ENCODE peak calls at places on chromosomes 11 and 22, in six cellular contexts. Q, L, H, A, T and W are unnamed samples.

GRCh38 chr11:27520226-27520625 is 13.7 kb upstream of the LIN7C start:
- DNase-seq in T (no peak), L (no peak), A (no peak), H (no peak), Q (no peak), W (no peak)

GRCh38 chr11:38593649-38594048 is 1995.6 kb upstream of the RAG2 start:
- DNase-seq in L (no peak), T (no peak), Q (no peak), A (no peak), H (no peak), W (no peak)

GRCh38 chr11:68146704-68147474 is 25.7 kb upstream of the CHKA start:
- DNase-seq in T (no peak), Q (peak; percentile 80), H (no peak), L (no peak), A (peak; percentile 97), W (no peak)

GRCh38 chr11:4658629-4659453 is 15.1 kb downstream of the OR51E1 start:
- DNase-seq in L (no peak), A (no peak), Q (peak; percentile 81), T (no peak), H (no peak), W (no peak)

GRCh38 chr22:34800265-34800664 is 265.7 kb upstream of the ISX start:
- DNase-seq in A (no peak), T (no peak), Q (no peak), L (no peak), H (no peak), W (no peak)

GRCh38 chr11:12429155-12429554 is 51.8 kb downstream of the PARVA start:
- DNase-seq in H (no peak), A (no peak), Q (no peak), T (no peak), L (no peak), W (no peak)

GRCh38 chr11:2538951-2539735 is 94.3 kb downstream of the KCNQ1 start:
- DNase-seq in T (no peak), H (no peak), L (no peak), A (no peak), Q (no peak), W (no peak)

GRCh38 chr11:116615211-116615865 is 157.4 kb downstream of the BUD13 start:
- DNase-seq in Q (no peak), H (no peak), T (no peak), A (no peak), L (no peak), W (no peak)

GRCh38 chr11:67646535-67647336 is 3.8 kb downstream of the ACY3 start:
- DNase-seq in Q (no peak), L (peak; percentile 49), T (peak; percentile 70), A (no peak), H (no peak), W (no peak)

GRCh38 chr11:126434950-126435335 is 79.5 kb downstream of the ST3GAL4 start:
- DNase-seq in T (no peak), L (no peak), Q (peak; percentile 41), A (no peak), H (no peak), W (no peak)

GRCh38 chr11:75508051-75508561 is 17.6 kb downstream of the GDPD5 start:
- DNase-seq in H (no peak), L (no peak), A (no peak), Q (no peak), T (peak; percentile 44), W (no peak)

GRCh38 chr22:39240841-39241631 is 3.7 kb downstream of the PDGFB start:
- DNase-seq in T (no peak), Q (peak; percentile 42), A (peak; percentile 91), L (no peak), H (peak; percentile 59), W (no peak)

DNA sequence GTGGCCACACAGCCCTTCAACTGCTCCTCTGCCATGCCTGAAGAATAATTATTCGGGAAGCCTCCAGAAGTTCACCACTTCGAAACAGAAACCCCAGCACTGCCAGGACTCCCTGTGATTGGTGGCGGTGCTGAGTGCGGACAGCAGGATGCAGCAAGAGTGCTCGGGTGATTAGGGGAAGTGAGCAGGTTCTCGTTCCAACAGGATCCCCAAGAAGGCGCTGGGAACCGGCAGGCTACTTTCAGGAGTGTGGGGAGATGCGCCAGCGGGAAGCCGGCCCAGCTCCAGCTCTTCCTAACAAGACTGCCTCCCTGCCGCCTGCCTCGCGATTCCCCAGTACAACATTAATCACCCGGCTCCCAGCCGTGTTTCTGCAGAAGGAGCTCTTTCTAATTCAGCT is 630.2 kb downstream of the BRD1 start:
- DNase-seq in Q (no peak), L (no peak), T (no peak), H (no peak), A (no peak), W (no peak)
- TF ChIP-seq TAF1 in Q (no peak), L (no peak), T (no peak), H (no peak), A (no peak), W (no peak)

GRCh38 chr22:30695351-30695762 is 683 bp downstream of the OSBP2 start:
- DNase-seq in Q (no peak), A (no peak), H (no peak), L (no peak), T (no peak), W (no peak)

GRCh38 chr22:30697975-30698374 is 3.3 kb downstream of the OSBP2 start:
- DNase-seq in H (no peak), A (no peak), L (no peak), T (no peak), Q (peak; percentile 68), W (no peak)

GRCh38 chr22:30694171-30694637 is 470 bp upstream of the OSBP2 start:
- DNase-seq in H (peak; percentile 82), A (no peak), L (peak; percentile 25), T (no peak), Q (no peak), W (no peak)

GRCh38 chr22:30695871-30696655 is 1.4 kb downstream of the OSBP2 start:
- DNase-seq in T (no peak), H (no peak), Q (no peak), A (no peak), L (no peak), W (no peak)

DNA sequence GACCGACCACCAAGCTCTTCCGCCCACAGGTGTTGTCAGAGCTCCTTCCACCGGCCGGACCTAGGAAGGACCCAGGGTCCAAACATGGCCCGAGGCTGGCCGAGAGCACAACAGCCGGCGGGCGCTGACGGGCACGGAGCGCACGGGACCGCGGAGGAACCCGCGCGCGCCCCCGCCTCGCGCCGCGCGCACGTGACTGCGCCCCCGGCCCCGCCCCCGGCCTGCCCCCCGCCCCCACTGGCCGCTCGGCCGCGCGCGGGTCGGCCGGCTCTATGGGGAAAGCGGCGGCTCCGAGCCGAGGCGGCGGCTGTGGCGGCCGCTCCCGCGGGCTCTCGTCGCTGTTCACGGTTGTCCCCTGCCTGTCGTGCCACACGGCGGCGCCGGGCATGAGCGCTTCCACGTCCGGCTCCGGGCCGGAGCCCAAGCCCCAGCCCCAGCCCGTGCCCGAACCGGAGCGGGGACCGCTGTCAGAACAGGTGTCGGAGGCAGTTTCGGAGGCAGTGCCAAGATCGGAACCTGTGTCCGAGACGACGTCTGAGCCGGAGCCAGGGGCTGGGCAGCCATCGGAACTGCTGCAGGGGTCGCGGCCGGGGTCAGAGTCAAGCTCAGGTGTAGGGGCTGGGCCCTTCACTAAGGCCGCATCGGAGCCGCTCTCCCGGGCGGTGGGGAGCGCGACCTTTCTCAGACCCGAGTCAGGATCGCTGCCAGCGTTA is at the start of gene OSBP2:
- DNase-seq in H (peak; percentile 79), T (no peak), L (peak; percentile 32), A (no peak), Q (no peak), W (no peak)
- TF ChIP-seq POLR2A in H (no peak), T (peak; percentile 62), L (no peak), A (no peak), Q (no peak), W (no peak)

GRCh38 chr11:30583505-30584280 is 2.5 kb downstream of the MPPED2 start:
- DNase-seq in H (peak; percentile 57), Q (no peak), L (no peak), A (no peak), T (no peak), W (no peak)

GRCh38 chr11:30581646-30582045 is 4.5 kb downstream of the MPPED2 start:
- DNase-seq in Q (no peak), L (no peak), H (no peak), T (no peak), A (no peak), W (no peak)

GRCh38 chr11:30585892-30586250 is 282 bp downstream of the MPPED2 start:
- DNase-seq in A (no peak), T (no peak), Q (no peak), H (no peak), L (no peak), W (peak; percentile 22)

GRCh38 chr11:30585067-30585891 is 874 bp downstream of the MPPED2 start:
- DNase-seq in L (peak; percentile 22), A (no peak), T (no peak), H (peak; percentile 75), Q (no peak), W (peak; percentile 25)

DNA sequence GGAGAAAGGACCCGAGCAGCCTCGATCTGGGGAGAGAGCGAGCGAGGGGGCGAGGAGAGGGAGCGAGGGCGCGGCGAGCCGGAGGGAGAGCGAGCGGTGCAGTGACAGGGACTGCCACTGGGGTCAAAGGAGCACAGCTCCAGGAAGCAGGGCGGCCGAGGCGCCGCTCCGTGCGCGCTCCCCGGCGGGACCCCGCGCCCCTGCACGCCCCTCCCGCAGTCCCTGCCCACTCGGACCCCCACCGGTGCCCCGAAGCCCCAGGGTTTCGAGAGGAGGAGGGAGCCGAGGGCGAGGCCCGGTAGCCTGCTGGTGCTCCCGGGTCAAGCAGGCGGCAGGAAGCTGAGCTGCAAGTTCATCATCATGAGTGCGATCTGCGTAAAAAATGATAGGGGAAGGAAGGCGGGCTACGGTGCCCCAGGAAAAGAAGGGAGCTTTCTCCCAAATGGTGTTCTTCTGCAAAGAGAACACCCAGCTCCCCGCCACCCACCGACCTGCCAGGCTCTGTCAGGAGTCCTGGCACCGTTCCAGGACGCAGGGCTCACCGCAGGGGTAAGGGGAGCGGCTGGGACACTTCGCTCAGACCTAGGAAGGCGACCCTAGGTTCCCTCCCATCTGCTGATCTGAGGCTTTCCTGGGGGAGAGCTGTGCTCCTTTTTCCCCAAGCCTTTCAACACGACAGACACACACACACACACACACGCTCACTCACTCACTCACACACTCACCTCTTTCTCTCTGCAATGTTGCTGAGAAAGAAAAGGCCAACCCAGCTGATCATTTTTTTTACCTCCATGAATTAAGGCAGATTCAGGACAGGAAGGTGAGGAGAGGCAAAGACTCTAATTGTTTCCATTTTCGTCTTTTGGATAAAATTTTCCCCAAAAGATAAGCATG is at the start of gene MPPED2:
- DNase-seq in L (peak; percentile 52), Q (peak; percentile 2), H (peak; percentile 88), T (no peak), A (no peak), W (peak; percentile 71)
- TF ChIP-seq TAF1 in L (no peak), Q (no peak), H (peak; percentile 42), T (no peak), A (no peak), W (no peak)

DNA sequence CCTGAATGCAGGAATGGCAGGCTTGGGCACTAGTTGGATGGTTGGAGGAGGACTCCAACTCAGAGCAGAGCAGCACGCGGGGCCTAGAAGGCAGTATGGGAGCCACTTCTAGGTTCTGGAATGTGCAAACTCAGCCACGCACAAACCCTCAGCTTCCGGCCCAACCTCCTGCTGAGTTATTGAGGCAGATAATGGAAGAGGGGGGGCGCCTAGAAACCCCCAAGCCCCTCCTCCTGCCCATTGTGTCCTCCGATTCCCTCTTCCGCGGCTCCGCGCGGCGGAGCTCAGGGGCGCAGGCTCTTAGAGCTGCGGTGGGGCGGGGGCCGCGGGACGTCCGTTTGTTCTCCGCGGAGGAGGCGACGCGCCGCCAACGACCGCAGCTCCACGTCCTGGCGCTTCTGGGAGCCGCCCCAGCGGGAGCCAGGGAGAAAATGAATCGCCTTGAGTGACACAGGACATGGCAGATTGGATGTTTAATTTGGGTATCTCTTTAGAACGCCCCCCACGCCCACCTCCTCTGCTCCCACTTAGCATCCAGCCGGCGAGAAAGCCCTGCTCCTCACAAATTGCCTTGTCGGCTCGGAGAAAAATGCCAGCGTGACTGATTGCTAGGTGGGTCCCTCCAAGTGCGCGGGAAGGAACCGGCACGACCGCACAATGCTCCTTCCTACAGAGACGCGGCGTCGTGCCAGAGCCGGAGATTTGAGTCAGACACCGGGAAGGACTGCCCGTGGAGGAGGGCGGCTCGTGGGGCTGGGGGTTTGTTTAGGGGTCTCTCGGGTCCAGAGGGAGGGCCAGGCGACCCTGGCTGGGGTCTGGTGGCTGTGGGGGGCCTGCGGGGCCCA is 144.6 kb downstream of the NECTIN1 start:
- DNase-seq in H (peak; percentile 79), Q (peak; percentile 80), A (no peak), T (no peak), L (no peak), W (peak; percentile 27)
- TF ChIP-seq POLR2A in H (peak; percentile 76), Q (peak; percentile 37), A (no peak), T (no peak), L (no peak), W (no peak)